ENCODE peak calls at places on chromosomes 2 and 18, in five cellular contexts. X is colonic mucosa, Y is activated B cell treated with CpG ODN at 0.5 μM for 24 hours, N is lower lobe of right lung, T is heart right ventricle. E is an unnamed sample.

GRCh38 chr18:12647773-12648172 is 10.1 kb downstream of the SPIRE1 start:
- DNase-seq in Y (no peak), T (no peak), X (no peak), N (no peak), E (no peak)

GRCh38 chr2:16943279-16943958 is 277.8 kb upstream of the CYRIA start:
- DNase-seq in X (no peak), T (no peak), N (no peak), Y (no peak), E (no peak)

GRCh38 chr2:23390152-23390551 is 5.2 kb downstream of the KLHL29 start:
- DNase-seq in T (no peak), Y (no peak), N (no peak), X (no peak), E (no peak)

GRCh38 chr2:241931976-241932894 is 62.7 kb downstream of the RTP5 start:
- DNase-seq in N (no peak), X (no peak), T (no peak), Y (no peak), E (no peak)

GRCh38 chr2:36780231-36780808 is 83.8 kb downstream of the VIT start:
- DNase-seq in Y (no peak), X (no peak), N (no peak), T (no peak), E (peak)

GRCh38 chr2:127670055-127670956 is 5.0 kb downstream of the LIMS2 start:
- DNase-seq in X (no peak), T (no peak), Y (no peak), N (no peak), E (no peak)

GRCh38 chr2:70902067-70902442 is 33.6 kb upstream of the ATP6V1B1 start:
- DNase-seq in T (no peak), Y (no peak), X (no peak), N (no peak), E (no peak)

GRCh38 chr2:128585706-128586105 is 267.0 kb upstream of the HS6ST1 start:
- DNase-seq in X (no peak), T (no peak), N (no peak), Y (no peak), E (no peak)

GRCh38 chr18:44789704-44790103 is 109.0 kb downstream of the SETBP1 start:
- DNase-seq in T (peak), Y (no peak), X (no peak), N (no peak), E (no peak)

GRCh38 chr2:127185093-127185492 is 35.0 kb downstream of the CYP27C1 start:
- DNase-seq in X (no peak), T (no peak), N (no peak), Y (no peak), E (no peak)

GRCh38 chr2:146994246-146994645 is 850.6 kb upstream of the ACVR2A start:
- DNase-seq in Y (no peak), T (no peak), X (no peak), N (no peak), E (no peak)

GRCh38 chr2:227079726-227080125 is 84.3 kb downstream of the COL4A4 start:
- DNase-seq in X (no peak), Y (no peak), T (no peak), N (no peak), E (no peak)

GRCh38 chr2:30981519-30981918 is 156.7 kb downstream of the GALNT14 start:
- DNase-seq in Y (no peak), X (no peak), N (no peak), T (no peak), E (no peak)

GRCh38 chr2:213455316-213456008 is 171.2 kb downstream of the SPAG16 start:
- DNase-seq in N (no peak), T (no peak), X (no peak), Y (no peak), E (peak)

GRCh38 chr2:11955314-11955713 is 208.9 kb downstream of the LPIN1 start:
- DNase-seq in T (no peak), N (no peak), X (no peak), Y (no peak), E (no peak)

GRCh38 chr2:109516445-109517117 is 97.2 kb downstream of the SEPTIN10 start:
- DNase-seq in N (peak), X (peak), Y (no peak), T (peak), E (peak)

GRCh38 chr2:103435010-103435409 is 673.2 kb downstream of the TMEM182 start:
- DNase-seq in Y (no peak), T (no peak), N (no peak), X (no peak), E (no peak)

GRCh38 chr2:118738524-118739308 is 108.7 kb downstream of the EN1 start:
- DNase-seq in T (no peak), N (no peak), X (no peak), Y (no peak), E (peak)

GRCh38 chr18:27411911-27412310 is 226.8 kb upstream of the CHST9 start:
- DNase-seq in Y (no peak), X (no peak), T (no peak), N (no peak), E (no peak)
- TF ChIP-seq CTCF in Y (no peak), X (no peak), T (no peak), N (no peak), E (no peak)

DNA sequence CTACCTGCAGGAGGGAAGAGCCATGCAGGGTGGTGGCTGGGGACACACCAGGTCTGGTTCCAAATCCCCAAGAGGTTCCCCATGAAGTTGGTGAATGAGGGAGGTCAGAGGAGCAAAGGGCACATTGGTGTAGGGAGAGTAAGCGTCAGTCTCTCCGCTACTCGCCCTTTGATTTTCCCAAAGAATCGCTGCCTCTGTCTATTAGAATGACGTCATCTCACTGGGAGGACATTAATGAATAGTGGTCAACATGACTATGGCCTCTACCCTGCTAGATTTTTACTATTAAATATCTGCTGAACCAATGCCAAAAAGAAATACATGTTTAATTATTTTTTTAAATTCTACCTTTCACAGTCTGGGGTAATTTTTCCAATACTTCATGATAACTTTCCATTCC is 109.6 kb upstream of the SNTG2 start:
- DNase-seq in X (no peak), Y (no peak), N (no peak), T (no peak), E (no peak)
- TF ChIP-seq CTCF in X (no peak), Y (no peak), N (no peak), T (no peak), E (no peak)

GRCh38 chr2:237312021-237312755 is 101.8 kb downstream of the COL6A3 start:
- DNase-seq in X (no peak), N (no peak), T (no peak), Y (no peak), E (no peak)
- TF ChIP-seq CTCF in X (no peak), N (no peak), T (no peak), Y (no peak), E (no peak)

GRCh38 chr18:7733642-7734041 is 166.5 kb downstream of the PTPRM start:
- DNase-seq in N (no peak), T (no peak), X (no peak), Y (no peak), E (no peak)

GRCh38 chr18:7735606-7736175 is 168.6 kb downstream of the PTPRM start:
- DNase-seq in N (no peak), T (no peak), Y (no peak), X (no peak), E (peak)

GRCh38 chr18:7730682-7731081 is 163.6 kb downstream of the PTPRM start:
- DNase-seq in Y (no peak), T (no peak), N (no peak), X (no peak), E (no peak)

GRCh38 chr18:7737483-7737882 is 170.4 kb downstream of the PTPRM start:
- DNase-seq in N (no peak), X (no peak), T (no peak), Y (no peak), E (no peak)

DNA sequence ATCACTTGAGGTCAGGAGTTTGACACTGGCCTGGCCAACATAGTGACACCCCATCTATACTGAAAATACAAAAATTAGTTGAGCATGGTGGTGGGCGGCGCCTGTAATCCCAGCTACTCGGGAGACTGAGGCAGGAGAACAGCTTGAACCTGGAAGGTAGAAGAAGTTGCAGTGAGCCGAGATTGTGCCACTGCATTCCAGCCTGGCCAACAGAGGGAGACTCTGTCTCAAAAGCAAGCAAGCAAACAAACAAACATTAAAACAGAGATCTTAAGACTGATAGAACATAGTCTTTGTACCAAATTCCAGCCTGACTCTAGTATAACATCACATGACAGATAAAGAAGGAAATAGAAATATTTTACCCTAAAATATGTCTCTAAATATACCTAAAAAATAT is 168.1 kb downstream of the PTPRM start:
- DNase-seq in N (no peak), X (no peak), T (no peak), Y (no peak), E (no peak)
- TF ChIP-seq CTCF in N (peak), X (peak), T (no peak), Y (no peak), E (peak)

GRCh38 chr2:74142340-74142739 is 5.4 kb downstream of the BOLA3 start:
- DNase-seq in N (no peak), X (no peak), Y (no peak), T (no peak), E (no peak)
- TF ChIP-seq CTCF in N (no peak), X (no peak), Y (no peak), T (no peak), E (no peak)

DNA sequence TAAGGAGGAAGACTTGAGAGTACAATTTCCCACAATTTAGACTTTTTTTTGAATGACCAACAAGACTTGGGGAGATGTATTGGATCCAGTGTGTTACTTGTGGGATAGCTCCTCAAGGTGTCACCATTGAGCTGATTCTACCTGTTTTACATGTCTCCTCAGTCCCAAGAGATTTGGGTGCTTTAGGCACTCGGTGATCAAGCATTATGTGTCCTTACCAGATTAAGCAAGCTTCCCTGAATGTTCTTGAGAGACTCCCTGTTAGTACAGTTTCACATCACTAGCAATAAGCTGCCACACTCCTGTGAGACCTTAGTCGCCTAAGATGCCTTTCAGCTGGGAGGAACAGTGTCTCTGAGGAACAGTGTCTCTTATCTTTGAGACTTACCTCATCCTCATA is 384.3 kb upstream of the SYT4 start:
- DNase-seq in T (no peak), Y (no peak), X (no peak), N (no peak), E (peak)
- TF ChIP-seq CTCF in T (no peak), Y (no peak), X (peak), N (peak), E (peak)

DNA sequence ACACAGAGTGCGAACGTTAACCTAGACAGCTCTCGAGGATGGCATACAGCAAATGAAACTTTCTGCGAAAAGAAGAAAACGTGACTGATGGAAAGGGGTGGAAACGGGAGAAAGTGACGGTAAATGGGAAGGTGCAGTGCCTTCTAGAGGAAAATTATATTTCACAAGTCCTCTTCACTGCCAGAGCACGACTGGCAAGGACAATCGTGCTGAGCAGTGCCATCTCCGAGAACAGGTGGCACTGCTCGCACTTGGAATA is 425 bp downstream of the STAT1 start:
- DNase-seq in Y (no peak), T (no peak), N (no peak), X (no peak), E (no peak)
- TF ChIP-seq CTCF in Y (no peak), T (no peak), N (no peak), X (no peak), E (no peak)